ENCODE peak calls at places on chromosomes 2 and 18, in five cellular contexts. P is IMR-90, A is fibroblast of lung, B is aorta, Y is pancreas. S is an unnamed sample.
A peak's percentile ranks its signal among the peaks of the same experiment; 100 is the strongest.

GRCh38 chr18:40168026-40168425 is 1787.0 kb upstream of the PIK3C3 start:
- DNase-seq in P (no peak), A (no peak), B (no peak), Y (no peak), S (no peak)

GRCh38 chr2:223101340-223102039 is 49.5 kb downstream of the KCNE4 start:
- DNase-seq in P (peak; percentile 55), A (peak; percentile 53), B (no peak), Y (no peak), S (no peak)

GRCh38 chr2:19554520-19554919 is 196.1 kb upstream of the OSR1 start:
- DNase-seq in P (no peak), A (no peak), B (no peak), Y (no peak), S (no peak)

GRCh38 chr18:46660955-46661749 is 4.1 kb upstream of the LOXHD1 start:
- DNase-seq in P (peak; percentile 31), A (peak; percentile 27), B (no peak), Y (no peak), S (no peak)

GRCh38 chr2:20092901-20093235 is 41.4 kb upstream of the LAPTM4A start:
- DNase-seq in P (no peak), A (no peak), B (no peak), Y (no peak), S (no peak)

GRCh38 chr18:62536005-62536404 is 13.2 kb downstream of the ZCCHC2 start:
- DNase-seq in P (no peak), A (no peak), B (no peak), Y (no peak), S (no peak)

GRCh38 chr2:15337996-15338666 is 223.0 kb downstream of the NBAS start:
- DNase-seq in P (no peak), A (no peak), B (no peak), Y (no peak), S (no peak)

GRCh38 chr2:203594541-203594940 is 59.4 kb upstream of the RAPH1 start:
- DNase-seq in P (peak; percentile 68), A (peak; percentile 53), B (no peak), Y (no peak), S (no peak)

GRCh38 chr2:126779286-126779605 is 119.4 kb upstream of the TEX51 start:
- DNase-seq in P (no peak), A (no peak), B (no peak), Y (no peak), S (no peak)

GRCh38 chr18:48488388-48488850 is 50.4 kb upstream of the CTIF start:
- DNase-seq in P (peak; percentile 93), A (peak; percentile 73), B (peak; percentile 91), Y (peak; percentile 77), S (no peak)

GRCh38 chr2:105256431-105257047 is 15.0 kb downstream of the GPR45 start:
- DNase-seq in P (no peak), A (no peak), B (no peak), Y (no peak), S (no peak)

GRCh38 chr2:157302492-157303099 is 23.0 kb downstream of the ERMN start:
- DNase-seq in P (peak; percentile 44), A (peak; percentile 63), B (no peak), Y (no peak), S (no peak)

GRCh38 chr2:217098435-217098834 is 238.6 kb upstream of the TNP1 start:
- DNase-seq in P (no peak), A (no peak), B (no peak), Y (no peak), S (no peak)

GRCh38 chr2:9207641-9208301 is 1.2 kb downstream of the ASAP2 start:
- DNase-seq in P (no peak), A (no peak), B (no peak), Y (peak; percentile 79), S (no peak)

GRCh38 chr2:106144621-106145331 is 49.3 kb downstream of the UXS1 start:
- DNase-seq in P (no peak), A (no peak), B (no peak), Y (no peak), S (peak; percentile 60)

GRCh38 chr18:2994603-2995432 is 18.1 kb downstream of the LPIN2 start:
- DNase-seq in P (no peak), A (no peak), B (peak; percentile 66), Y (no peak), S (peak; percentile 63)

GRCh38 chr18:2998644-2999043 is 14.3 kb downstream of the LPIN2 start:
- DNase-seq in P (no peak), A (no peak), B (no peak), Y (no peak), S (no peak)

GRCh38 chr18:2997846-2998599 is 14.9 kb downstream of the LPIN2 start:
- DNase-seq in P (no peak), A (no peak), B (no peak), Y (no peak), S (no peak)

GRCh38 chr18:2994190-2994589 is 18.8 kb downstream of the LPIN2 start:
- DNase-seq in P (no peak), A (no peak), B (no peak), Y (no peak), S (no peak)

GRCh38 chr18:2997429-2997828 is 15.5 kb downstream of the LPIN2 start:
- DNase-seq in P (no peak), A (no peak), B (no peak), Y (no peak), S (no peak)
- H3K9me3 ChIP-seq in P (peaks cover 2% of the 10 kb centered on the region), A (no peaks in the 10 kb centered on the region), B (no peaks in the 10 kb centered on the region), Y (no peaks in the 10 kb centered on the region), S (no peaks in the 10 kb centered on the region)

GRCh38 chr2:83742117-83742782 is 716.8 kb downstream of the SUCLG1 start:
- DNase-seq in P (no peak), A (peak; percentile 9), B (no peak), Y (no peak), S (no peak)

GRCh38 chr2:83744830-83745229 is 714.2 kb downstream of the SUCLG1 start:
- DNase-seq in P (no peak), A (no peak), B (no peak), Y (no peak), S (no peak)

GRCh38 chr2:83747141-83747540 is 711.9 kb downstream of the SUCLG1 start:
- DNase-seq in P (no peak), A (no peak), B (no peak), Y (no peak), S (no peak)
- H3K9me3 ChIP-seq in P (no peaks in the 10 kb centered on the region), A (no peaks in the 10 kb centered on the region), B (peaks cover 2% of the 10 kb centered on the region), Y (no peaks in the 10 kb centered on the region), S (no peaks in the 10 kb centered on the region)

DNA sequence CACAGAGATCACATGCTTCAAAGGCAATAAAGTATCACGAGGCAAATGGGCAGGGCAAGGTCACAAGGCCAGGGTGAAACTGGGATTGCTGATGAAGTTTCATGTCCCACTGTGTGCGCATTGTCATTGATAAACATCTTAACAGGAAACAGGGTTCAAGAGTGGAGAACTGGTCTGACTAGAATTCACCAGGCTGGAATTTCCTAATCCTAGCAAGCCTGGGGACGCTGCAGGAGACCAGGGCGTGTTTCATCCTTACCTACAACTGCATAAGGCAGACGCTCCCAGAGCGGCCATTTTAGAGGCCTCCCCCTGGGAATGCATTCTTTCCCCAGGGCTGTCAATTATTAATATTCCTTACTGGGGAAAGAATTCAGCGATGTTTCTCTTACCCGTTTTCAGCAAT is 33.2 kb downstream of the PTPN4 start:
- DNase-seq in P (no peak), A (no peak), B (no peak), Y (no peak), S (no peak)
- H3K9me3 ChIP-seq in P (peaks cover 5% of the 10 kb centered on the region), A (no peaks in the 10 kb centered on the region), B (no peaks in the 10 kb centered on the region), Y (no peaks in the 10 kb centered on the region), S (peaks cover 2% of the 10 kb centered on the region)

GRCh38 chr2:196131949-196132925 is 39.1 kb downstream of the STK17B start:
- DNase-seq in P (peak; percentile 25), A (peak; percentile 49), B (no peak), Y (no peak), S (peak; percentile 43)
- H3K9me3 ChIP-seq in P (peaks cover 34% of the 10 kb centered on the region), A (no peaks in the 10 kb centered on the region), B (peaks cover 15% of the 10 kb centered on the region), Y (peaks cover 7% of the 10 kb centered on the region), S (peaks cover 3% of the 10 kb centered on the region)

GRCh38 chr2:24892928-24893327 is 27.1 kb downstream of the ADCY3 start:
- DNase-seq in P (peak; percentile 63), A (peak; percentile 68), B (no peak), Y (no peak), S (no peak)

GRCh38 chr2:24898122-24899109 is 21.6 kb downstream of the ADCY3 start:
- DNase-seq in P (no peak), A (no peak), B (no peak), Y (no peak), S (no peak)

GRCh38 chr2:24894750-24895149 is 25.3 kb downstream of the ADCY3 start:
- DNase-seq in P (no peak), A (no peak), B (no peak), Y (no peak), S (no peak)

GRCh38 chr2:24891201-24891600 is 28.8 kb downstream of the ADCY3 start:
- DNase-seq in P (peak; percentile 18), A (no peak), B (no peak), Y (no peak), S (no peak)

DNA sequence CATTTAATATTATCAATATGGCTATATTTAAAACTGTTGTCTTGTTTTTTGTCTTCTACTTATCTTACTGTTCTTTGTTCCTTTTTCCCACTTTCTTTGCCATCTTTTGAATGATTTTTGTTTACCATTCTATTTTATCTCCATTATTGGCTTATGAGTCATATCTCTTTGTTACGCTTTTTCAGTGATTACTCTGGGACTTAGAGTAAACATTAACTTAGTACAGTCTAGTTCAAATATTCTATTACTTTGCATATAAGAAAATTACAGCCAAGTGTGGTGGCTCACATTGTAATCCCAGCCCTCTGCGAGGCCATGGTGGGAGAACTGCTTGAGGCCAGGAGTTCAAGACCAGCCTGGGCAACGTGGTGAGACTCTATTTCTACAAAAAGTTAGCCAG is 26.1 kb downstream of the ADCY3 start:
- DNase-seq in P (peak; percentile 83), A (peak; percentile 72), B (no peak), Y (no peak), S (no peak)
- H3K9me3 ChIP-seq in P (peaks cover 13% of the 10 kb centered on the region), A (no peaks in the 10 kb centered on the region), B (no peaks in the 10 kb centered on the region), Y (no peaks in the 10 kb centered on the region), S (peaks cover 4% of the 10 kb centered on the region)

S was measured in T-helper 17 cell.